ENCODE peak calls at places on chromosome 17, in four cellular contexts. One of them, this sample, is unnamed.

GRCh38 chr17:48854774-48855476 is 24.1 kb downstream of the CALCOCO2 start:
- DNase-seq in fibroblast of the conjunctiva: no peak
- DNase-seq in T-helper 1 cell: no peak
- DNase-seq in WTC11: no peak
- DNase-seq in this sample: no peak

GRCh38 chr17:68719431-68719830 is 118.3 kb upstream of the FAM20A start:
- DNase-seq in fibroblast of the conjunctiva: peak
- DNase-seq in T-helper 1 cell: no peak
- DNase-seq in WTC11: no peak
- DNase-seq in this sample: no peak

GRCh38 chr17:16417896-16418683 is 2.7 kb downstream of the TRPV2 start:
- DNase-seq in fibroblast of the conjunctiva: no peak
- DNase-seq in T-helper 1 cell: no peak
- DNase-seq in WTC11: no peak
- DNase-seq in this sample: no peak

GRCh38 chr17:5705081-5705875 is 121.0 kb upstream of the NLRP1 start:
- DNase-seq in fibroblast of the conjunctiva: no peak
- DNase-seq in T-helper 1 cell: no peak
- DNase-seq in WTC11: peak
- DNase-seq in this sample: no peak

GRCh38 chr17:75485688-75486087 is 29.3 kb downstream of the TMEM94 start:
- DNase-seq in fibroblast of the conjunctiva: no peak
- DNase-seq in T-helper 1 cell: no peak
- DNase-seq in WTC11: no peak
- DNase-seq in this sample: no peak

GRCh38 chr17:68296217-68297140 is 5.2 kb downstream of the ARSG start:
- DNase-seq in fibroblast of the conjunctiva: no peak
- DNase-seq in T-helper 1 cell: peak
- DNase-seq in WTC11: no peak
- DNase-seq in this sample: no peak

GRCh38 chr17:5870231-5870953 is 199.8 kb upstream of the WSCD1 start:
- DNase-seq in fibroblast of the conjunctiva: no peak
- DNase-seq in T-helper 1 cell: no peak
- DNase-seq in WTC11: no peak
- DNase-seq in this sample: no peak

GRCh38 chr17:17921192-17922082 is 50.8 kb downstream of the TOM1L2 start:
- DNase-seq in fibroblast of the conjunctiva: peak
- DNase-seq in T-helper 1 cell: no peak
- DNase-seq in WTC11: peak
- DNase-seq in this sample: no peak

GRCh38 chr17:27788919-27789318 is 11.4 kb downstream of the NOS2 start:
- DNase-seq in fibroblast of the conjunctiva: no peak
- DNase-seq in T-helper 1 cell: no peak
- DNase-seq in WTC11: no peak
- DNase-seq in this sample: no peak

GRCh38 chr17:73630531-73630930 is 13.7 kb downstream of the SDK2 start:
- DNase-seq in fibroblast of the conjunctiva: no peak
- DNase-seq in T-helper 1 cell: no peak
- DNase-seq in WTC11: no peak
- DNase-seq in this sample: no peak

GRCh38 chr17:61619493-61619892 is 28.5 kb upstream of the NACA2 start:
- DNase-seq in fibroblast of the conjunctiva: no peak
- DNase-seq in T-helper 1 cell: no peak
- DNase-seq in WTC11: no peak
- DNase-seq in this sample: no peak

GRCh38 chr17:36608794-36609497 is 7.6 kb downstream of the MRM1 start:
- DNase-seq in fibroblast of the conjunctiva: peak
- DNase-seq in T-helper 1 cell: no peak
- DNase-seq in WTC11: peak
- DNase-seq in this sample: no peak

GRCh38 chr17:74842599-74843351 is 16.9 kb downstream of the GRIN2C start:
- DNase-seq in fibroblast of the conjunctiva: peak
- DNase-seq in T-helper 1 cell: no peak
- DNase-seq in WTC11: peak
- DNase-seq in this sample: peak

GRCh38 chr17:80854220-80854619 is 137.4 kb upstream of the CHMP6 start:
- DNase-seq in fibroblast of the conjunctiva: no peak
- DNase-seq in T-helper 1 cell: no peak
- DNase-seq in WTC11: no peak
- DNase-seq in this sample: no peak

GRCh38 chr17:40596261-40596919 is 31.1 kb upstream of the CCR7 start:
- DNase-seq in fibroblast of the conjunctiva: no peak
- DNase-seq in T-helper 1 cell: no peak
- DNase-seq in WTC11: no peak
- DNase-seq in this sample: no peak

GRCh38 chr17:50872710-50873424 is 6.7 kb upstream of the TOB1 start:
- DNase-seq in fibroblast of the conjunctiva: no peak
- DNase-seq in T-helper 1 cell: peak
- DNase-seq in WTC11: no peak
- DNase-seq in this sample: no peak

GRCh38 chr17:3986939-3987335 is 22.7 kb upstream of the ATP2A3 start:
- DNase-seq in fibroblast of the conjunctiva: no peak
- DNase-seq in T-helper 1 cell: no peak
- DNase-seq in WTC11: no peak
- DNase-seq in this sample: no peak

GRCh38 chr17:81067331-81067730 is 32.4 kb downstream of the BAIAP2 start:
- DNase-seq in fibroblast of the conjunctiva: no peak
- DNase-seq in T-helper 1 cell: no peak
- DNase-seq in WTC11: no peak
- DNase-seq in this sample: no peak

GRCh38 chr17:79919164-79919585 is 79.9 kb upstream of the CBX4 start:
- DNase-seq in fibroblast of the conjunctiva: no peak
- DNase-seq in T-helper 1 cell: no peak
- DNase-seq in WTC11: no peak
- DNase-seq in this sample: peak

GRCh38 chr17:81053043-81053970 is 18.4 kb downstream of the BAIAP2 start:
- DNase-seq in fibroblast of the conjunctiva: no peak
- DNase-seq in T-helper 1 cell: no peak
- DNase-seq in WTC11: no peak
- DNase-seq in this sample: no peak

GRCh38 chr17:68054296-68054900 is 18.9 kb downstream of the KPNA2 start:
- DNase-seq in fibroblast of the conjunctiva: no peak
- DNase-seq in T-helper 1 cell: no peak
- DNase-seq in WTC11: no peak
- DNase-seq in this sample: no peak

This sample was measured in cardiac septum.